ENCODE peak calls at places on chromosome 3, in five cellular contexts. X is testis, Z is tibial artery, U is SK-N-SH, O is hepatocyte. K is an unnamed sample. For H3K9me3, the result is how much of the 10 kb centered on the place peaks cover.

GRCh38 chr3:127604546-127605165 is 6.4 kb downstream of the MCM2 start:
- DNase-seq in X (no peak), Z (no peak), U (no peak), O (no peak), K (no peak)

GRCh38 chr3:114216186-114216970 is 21.0 kb downstream of the ZNF80 start:
- DNase-seq in X (no peak), Z (no peak), U (no peak), O (no peak), K (no peak)

GRCh38 chr3:10692039-10692438 is 124.0 kb upstream of the SLC6A11 start:
- DNase-seq in X (no peak), Z (no peak), U (no peak), O (no peak), K (no peak)

GRCh38 chr3:125072749-125073404 is 17.1 kb upstream of the HEG1 start:
- DNase-seq in X (no peak), Z (no peak), U (no peak), O (no peak), K (no peak)

GRCh38 chr3:101065962-101066361 is 72.7 kb upstream of the ABI3BP start:
- DNase-seq in X (no peak), Z (no peak), U (no peak), O (peak), K (no peak)

GRCh38 chr3:154844863-154845262 is 235.3 kb upstream of the MME start:
- DNase-seq in X (no peak), Z (no peak), U (no peak), O (no peak), K (no peak)

GRCh38 chr3:164814106-164814505 is 264.2 kb downstream of the SI start:
- DNase-seq in X (no peak), Z (no peak), U (no peak), O (no peak), K (no peak)

GRCh38 chr3:8884630-8885290 is 78.5 kb downstream of the RAD18 start:
- DNase-seq in X (no peak), Z (no peak), U (no peak), O (no peak), K (no peak)

GRCh38 chr3:11690863-11691833 is 47.4 kb upstream of the VGLL4 start:
- DNase-seq in X (no peak), Z (no peak), U (no peak), O (peak), K (peak)

GRCh38 chr3:37934631-37935289 is 55.8 kb upstream of the VILL start:
- DNase-seq in X (no peak), Z (no peak), U (no peak), O (no peak), K (no peak)

GRCh38 chr3:44555753-44556152 is 760 bp downstream of the ZKSCAN7 start:
- DNase-seq in X (no peak), Z (no peak), U (peak), O (no peak), K (no peak)

GRCh38 chr3:57559526-57559925 is 3.5 kb downstream of the PDE12 start:
- DNase-seq in X (no peak), Z (no peak), U (no peak), O (no peak), K (peak)

GRCh38 chr3:149363053-149363452 is 14.4 kb downstream of the TM4SF1 start:
- DNase-seq in X (no peak), Z (no peak), U (no peak), O (no peak), K (no peak)

GRCh38 chr3:71219744-71220638 is 363.5 kb downstream of the FOXP1 start:
- DNase-seq in X (no peak), Z (no peak), U (no peak), O (no peak), K (no peak)

GRCh38 chr3:14523792-14524191 is 16.4 kb downstream of the GRIP2 start:
- DNase-seq in X (no peak), Z (no peak), U (no peak), O (no peak), K (no peak)

GRCh38 chr3:27749640-27750039 is 27.5 kb upstream of the EOMES start:
- DNase-seq in X (no peak), Z (no peak), U (no peak), O (no peak), K (no peak)

GRCh38 chr3:27740854-27741253 is 18.7 kb upstream of the EOMES start:
- DNase-seq in X (no peak), Z (no peak), U (no peak), O (no peak), K (no peak)

GRCh38 chr3:27746838-27747237 is 24.7 kb upstream of the EOMES start:
- DNase-seq in X (no peak), Z (no peak), U (no peak), O (no peak), K (no peak)
- TF ChIP-seq CTCF in X (no peak), Z (no peak), U (no peak), O (no peak), K (no peak)

GRCh38 chr3:5663604-5664003 is 476.1 kb downstream of the EDEM1 start:
- DNase-seq in X (no peak), Z (no peak), U (no peak), O (no peak), K (no peak)
- H3K9me3 ChIP-seq in X (under half), Z (under half), U (under half), O (under half), K (under half)

GRCh38 chr3:34277110-34277509 is 478.7 kb downstream of the PDCD6IP start:
- DNase-seq in X (no peak), Z (no peak), U (no peak), O (no peak), K (no peak)

GRCh38 chr3:34276342-34276741 is 477.9 kb downstream of the PDCD6IP start:
- DNase-seq in X (no peak), Z (no peak), U (no peak), O (no peak), K (no peak)

GRCh38 chr3:34275811-34276210 is 477.4 kb downstream of the PDCD6IP start:
- DNase-seq in X (no peak), Z (no peak), U (no peak), O (no peak), K (no peak)
- TF ChIP-seq CTCF in X (no peak), Z (no peak), U (no peak), O (no peak), K (no peak)

GRCh38 chr3:733313-733712 is 359.5 kb upstream of the CNTN6 start:
- DNase-seq in X (no peak), Z (no peak), U (no peak), O (no peak), K (no peak)
- H3K9me3 ChIP-seq in X (under half), Z (under half), U (under half), O (under half), K (under half)

DNA sequence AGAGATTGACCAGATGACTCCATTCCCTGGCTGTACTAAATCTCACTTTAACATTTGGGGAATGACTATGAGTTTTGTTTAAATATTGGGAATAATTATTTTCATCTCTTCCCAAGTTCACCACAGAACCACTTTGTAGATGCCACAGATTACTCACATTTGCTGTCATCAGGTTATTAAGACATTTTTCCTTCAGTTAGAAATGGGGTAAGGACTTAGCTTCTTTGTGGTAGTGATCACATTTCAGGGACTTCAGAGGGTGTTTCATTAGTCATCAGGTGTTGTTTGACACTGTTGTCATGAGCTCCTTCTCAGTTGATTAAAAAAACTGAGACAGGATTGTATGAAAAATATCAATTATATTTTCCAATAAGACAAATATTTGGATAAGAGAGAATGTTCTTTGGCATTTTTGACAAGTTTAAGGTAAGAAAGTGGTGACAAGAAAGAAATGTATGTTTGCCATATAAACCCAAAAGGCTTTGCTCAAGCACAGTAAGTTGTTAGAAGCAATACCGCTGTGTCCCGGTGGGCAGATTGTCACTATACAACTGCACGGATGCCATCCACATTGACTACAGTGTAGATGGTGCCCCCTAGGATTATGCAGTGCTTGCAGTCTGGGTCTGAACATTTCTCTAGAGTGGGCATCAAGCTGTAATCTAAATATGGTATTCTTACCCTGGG is 22.3 kb downstream of the FBXL2 start:
- DNase-seq in X (no peak), Z (no peak), U (no peak), O (no peak), K (peak)
- TF ChIP-seq CTCF in X (no peak), Z (no peak), U (peak), O (no peak), K (no peak)

GRCh38 chr3:177733936-177734335 is 536.7 kb upstream of the TBL1XR1 start:
- DNase-seq in X (no peak), Z (no peak), U (no peak), O (no peak), K (no peak)
- H3K9me3 ChIP-seq in X (under half), Z (under half), U (under half), O (under half), K (under half)

GRCh38 chr3:173301647-173302046 is 95.9 kb upstream of the NLGN1 start:
- DNase-seq in X (no peak), Z (no peak), U (no peak), O (no peak), K (no peak)

GRCh38 chr3:173306110-173306509 is 91.4 kb upstream of the NLGN1 start:
- DNase-seq in X (no peak), Z (no peak), U (no peak), O (no peak), K (no peak)
- TF ChIP-seq CTCF in X (no peak), Z (no peak), U (no peak), O (no peak), K (no peak)

DNA sequence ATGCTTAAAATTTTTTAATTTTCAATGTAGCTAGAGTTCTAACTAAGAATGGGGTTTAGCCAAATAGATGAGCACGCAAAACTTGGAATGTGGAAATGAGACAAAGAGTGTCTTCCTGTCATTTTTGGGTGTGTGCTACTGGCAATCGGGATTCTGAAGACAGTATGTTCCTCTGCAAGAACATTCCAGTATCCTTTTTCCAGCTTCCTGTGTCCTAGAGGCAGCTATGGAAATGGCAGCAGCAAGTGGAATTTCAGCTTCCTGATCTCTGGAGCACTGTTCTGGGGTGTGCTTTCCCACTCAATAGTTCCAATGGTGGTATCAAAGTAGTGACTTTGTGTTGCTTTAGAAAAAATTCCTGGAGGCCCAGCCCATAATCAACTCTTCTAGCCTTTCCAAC is 642.9 kb upstream of the KCNMB2 start:
- DNase-seq in X (peak), Z (no peak), U (no peak), O (no peak), K (no peak)
- H3K9me3 ChIP-seq in X (under half), Z (under half), U (under half), O (under half), K (under half)

GRCh38 chr3:40782086-40782721 is 257.4 kb downstream of the ZNF621 start:
- DNase-seq in X (no peak), Z (no peak), U (no peak), O (no peak), K (peak)
- TF ChIP-seq CTCF in X (no peak), Z (no peak), U (no peak), O (no peak), K (peak)

GRCh38 chr3:171586274-171586673 is 126.1 kb upstream of the TNIK start:
- DNase-seq in X (no peak), Z (no peak), U (peak), O (no peak), K (no peak)
- H3K9me3 ChIP-seq in X (under half), Z (under half), U (under half), O (under half), K (under half)

K was measured in cardiac muscle cell.